ENCODE peak calls at places on chromosomes 11 and 22, in four cellular contexts. H, C, D and Z are unnamed samples.
A peak's percentile ranks its signal among the peaks of the same experiment; 100 is the strongest.

GRCh38 chr22:22171357-22172218 is 73.0 kb upstream of the VPREB1 start:
- DNase-seq in D (no peak), H (no peak), C (no peak), Z (no peak)

GRCh38 chr22:46072981-46073682 is 77.2 kb upstream of the PPARA start:
- DNase-seq in D (no peak), H (no peak), C (no peak), Z (no peak)

GRCh38 chr22:38467904-38468760 is at the start of gene KDELR3:
- DNase-seq in C (peak; percentile 70), D (no peak), H (peak; percentile 92), Z (peak; percentile 78)

GRCh38 chr22:43188829-43189545 is 2.1 kb upstream of the TTLL12 start:
- DNase-seq in D (no peak), C (no peak), H (no peak), Z (peak; percentile 10)

GRCh38 chr22:46044718-46045458 is 67.9 kb upstream of the WNT7B start:
- DNase-seq in H (no peak), D (no peak), C (no peak), Z (peak; percentile 76)

GRCh38 chr11:125944350-125945010 is 1.4 kb upstream of the VSIG10L2 start:
- DNase-seq in D (no peak), C (no peak), H (no peak), Z (no peak)

GRCh38 chr11:13040969-13041561 is 31.9 kb downstream of the RASSF10 start:
- DNase-seq in C (no peak), H (no peak), D (no peak), Z (no peak)

GRCh38 chr11:123392813-123393212 is 37.3 kb upstream of the GRAMD1B start:
- DNase-seq in C (no peak), D (no peak), H (no peak), Z (no peak)

GRCh38 chr22:46071451-46072029 is 78.8 kb upstream of the PPARA start:
- DNase-seq in H (peak; percentile 78), D (no peak), C (peak; percentile 97), Z (peak; percentile 95)

GRCh38 chr11:130737041-130737830 is 179.0 kb downstream of the SNX19 start:
- DNase-seq in C (no peak), H (no peak), D (no peak), Z (no peak)

GRCh38 chr11:99952816-99953215 is 734.3 kb upstream of the ARHGAP42 start:
- DNase-seq in D (no peak), H (no peak), C (no peak), Z (no peak)

GRCh38 chr11:24234822-24235508 is 261.9 kb upstream of the LUZP2 start:
- DNase-seq in D (no peak), C (no peak), H (no peak), Z (no peak)

GRCh38 chr11:111911563-111912401 is at the start of gene CRYAB:
- DNase-seq in H (peak; percentile 61), D (no peak), C (peak; percentile 89), Z (peak; percentile 95)

GRCh38 chr11:123409456-123409801 is 20.6 kb upstream of the GRAMD1B start:
- DNase-seq in D (no peak), H (no peak), C (no peak), Z (no peak)

GRCh38 chr11:35567737-35568465 is 42.5 kb upstream of the PAMR1 start:
- DNase-seq in C (no peak), H (no peak), D (no peak), Z (no peak)

GRCh38 chr11:130874955-130875531 is 41.2 kb downstream of the SNX19 start:
- DNase-seq in C (no peak), D (no peak), H (no peak), Z (no peak)

GRCh38 chr11:35146074-35146521 is 7.1 kb downstream of the CD44 start:
- DNase-seq in H (no peak), C (no peak), D (no peak), Z (no peak)

GRCh38 chr22:39283312-39284141 is 35.9 kb downstream of the RPL3 start:
- DNase-seq in C (peak; percentile 74), H (peak; percentile 62), D (no peak), Z (peak; percentile 76)

GRCh38 chr11:1196516-1197391 is 26.1 kb upstream of the MUC5B start:
- DNase-seq in C (peak; percentile 1), H (no peak), D (no peak), Z (peak; percentile 49)

GRCh38 chr11:78377625-78378418 is 39.8 kb downstream of the GAB2 start:
- DNase-seq in D (no peak), C (no peak), H (no peak), Z (no peak)

GRCh38 chr11:126115820-126116319 is 53.2 kb upstream of the CDON start:
- DNase-seq in D (peak; percentile 22), H (peak; percentile 57), C (peak; percentile 75), Z (no peak)

GRCh38 chr11:95536049-95536448 is 253.5 kb downstream of the FAM76B start:
- DNase-seq in D (no peak), H (no peak), C (no peak), Z (no peak)